ENCODE peak calls at places on chromosomes 1 and 21, in five cellular contexts. E, G, T, K and M are unnamed samples.

GRCh38 chr21:29298348-29299045 is at the start of gene BACH1:
- DNase-seq in G (peak; percentile 87), T (peak; percentile 85), E (peak; percentile 92), K (peak; percentile 81), M (peak; percentile 86)

GRCh38 chr1:184610872-184611614 is 143.6 kb downstream of the EDEM3 start:
- DNase-seq in G (no peak), K (no peak), T (no peak), E (no peak), M (no peak)

GRCh38 chr1:37255111-37255795 is 219.1 kb upstream of the ZC3H12A start:
- DNase-seq in T (peak; percentile 44), G (peak; percentile 28), K (no peak), E (no peak), M (no peak)

GRCh38 chr1:162371611-162372010 is 5.0 kb downstream of the SPATA46 start:
- DNase-seq in G (no peak), T (no peak), E (no peak), K (no peak), M (no peak)

GRCh38 chr21:41615613-41616012 is 107.7 kb upstream of the TMPRSS2 start:
- DNase-seq in G (no peak), T (peak; percentile 10), E (no peak), K (no peak), M (no peak)

GRCh38 chr1:172203135-172203823 is 217.2 kb upstream of the C1orf105 start:
- DNase-seq in E (no peak), G (no peak), T (no peak), K (no peak), M (no peak)

GRCh38 chr1:20530261-20530660 is 22.1 kb upstream of the FAM43B start:
- DNase-seq in T (no peak), E (no peak), G (no peak), K (no peak), M (no peak)

GRCh38 chr1:236535190-236535589 is 11.4 kb downstream of the LGALS8 start:
- DNase-seq in K (no peak), T (no peak), G (no peak), E (no peak), M (no peak)

GRCh38 chr1:60897003-60897402 is 185.4 kb upstream of the NFIA start:
- DNase-seq in K (no peak), G (no peak), E (no peak), T (no peak), M (no peak)

GRCh38 chr1:60329636-60330035 is 256.1 kb upstream of the C1orf87 start:
- DNase-seq in T (no peak), G (no peak), K (no peak), E (no peak), M (no peak)